ENCODE peak calls at places on chromosomes 11 and 22, in six cellular contexts. W is CD8-positive, alpha-beta memory T cell; O is T1000; P is GDM1; Z is AG10803; C is nucleus accumbens. M is an unnamed sample.

GRCh38 chr22:46931881-46932280 is 169.4 kb downstream of the TBC1D22A start:
- DNase-seq in Z (no peak), C (no peak), P (no peak), O (no peak), W (no peak), M (no peak)

GRCh38 chr22:35023692-35024363 is 42.1 kb upstream of the ISX start:
- DNase-seq in O (no peak), C (peak), P (no peak), Z (peak), W (peak), M (no peak)

GRCh38 chr11:93326681-93327080 is 3.9 kb upstream of the DEUP1 start:
- DNase-seq in P (no peak), W (no peak), C (no peak), Z (no peak), O (no peak), M (no peak)

GRCh38 chr11:46247664-46248063 is 29.8 kb upstream of the CREB3L1 start:
- DNase-seq in W (no peak), O (peak), C (no peak), P (peak), Z (peak), M (peak)

GRCh38 chr22:49697047-49697446 is 130.6 kb downstream of the BRD1 start:
- DNase-seq in C (no peak), Z (no peak), O (no peak), W (no peak), P (no peak), M (no peak)

GRCh38 chr22:45709866-45710265 is 38.2 kb downstream of the ATXN10 start:
- DNase-seq in C (no peak), P (no peak), Z (peak), W (no peak), O (no peak), M (no peak)

GRCh38 chr11:11535611-11536010 is 86.2 kb downstream of the GALNT18 start:
- DNase-seq in W (no peak), Z (no peak), C (no peak), O (no peak), P (no peak), M (no peak)

GRCh38 chr22:50192825-50193204 is 7.1 kb downstream of the TRABD start:
- DNase-seq in O (no peak), C (no peak), W (no peak), Z (no peak), P (no peak), M (no peak)

GRCh38 chr11:117859061-117859460 is 17.4 kb downstream of the FXYD6 start:
- DNase-seq in C (no peak), O (no peak), P (no peak), W (no peak), Z (no peak), M (no peak)

GRCh38 chr22:44436656-44437492 is 61.2 kb downstream of the RTL6 start:
- DNase-seq in W (no peak), P (peak), Z (no peak), C (no peak), O (no peak), M (no peak)

GRCh38 chr11:71998649-71999310 is at the start of gene IL18BP:
- DNase-seq in C (no peak), Z (no peak), O (no peak), P (peak), W (no peak), M (no peak)

GRCh38 chr22:44574057-44574456 is 76.0 kb upstream of the RTL6 start:
- DNase-seq in C (no peak), O (peak), P (no peak), W (no peak), Z (peak), M (peak)

GRCh38 chr11:126451211-126451802 is 95.8 kb downstream of the ST3GAL4 start:
- DNase-seq in W (no peak), Z (no peak), P (no peak), O (no peak), C (no peak), M (no peak)

GRCh38 chr11:61914471-61915171 is 2.7 kb downstream of the RAB3IL1 start:
- DNase-seq in P (no peak), C (no peak), O (no peak), W (no peak), Z (no peak), M (no peak)

GRCh38 chr11:17939542-17939941 is 73.3 kb downstream of the SERGEF start:
- DNase-seq in C (no peak), W (no peak), Z (no peak), P (no peak), O (no peak), M (no peak)

GRCh38 chr11:77353131-77353530 is 51.6 kb upstream of the GDPD4 start:
- DNase-seq in Z (peak), C (no peak), O (no peak), W (no peak), P (no peak), M (no peak)

GRCh38 chr11:107576497-107577086 is 11.1 kb upstream of the ALKBH8 start:
- DNase-seq in O (peak), C (no peak), Z (peak), P (no peak), W (peak), M (no peak)

GRCh38 chr11:73217131-73217809 is 811 bp upstream of the P2RY2 start:
- DNase-seq in C (no peak), O (no peak), P (no peak), W (no peak), Z (no peak), M (no peak)

GRCh38 chr11:90349741-90350140 is 126.9 kb upstream of the CHORDC1 start:
- DNase-seq in W (no peak), Z (no peak), P (no peak), O (no peak), C (no peak), M (no peak)

GRCh38 chr11:72781313-72782080 is 12.3 kb downstream of the STARD10 start:
- DNase-seq in C (no peak), W (peak), P (no peak), Z (no peak), O (no peak), M (no peak)

GRCh38 chr11:96246718-96247540 is 96.1 kb downstream of the MAML2 start:
- DNase-seq in Z (peak), W (no peak), O (no peak), P (no peak), C (no peak), M (no peak)

GRCh38 chr11:126615819-126616218 is 260.3 kb downstream of the ST3GAL4 start:
- DNase-seq in O (no peak), W (no peak), Z (no peak), C (no peak), P (no peak), M (no peak)

GRCh38 chr11:26849009-26849408 is 127.1 kb upstream of the SLC5A12 start:
- DNase-seq in Z (peak), W (no peak), P (no peak), O (no peak), C (no peak), M (no peak)